ENCODE peak calls at places on chromosomes 5 and 9, in four cellular contexts. B, M, Y and L are unnamed samples.

GRCh38 chr5:89613222-89613956 is 730.4 kb upstream of the MEF2C start:
- DNase-seq in B (no peak), M (no peak), Y (peak), L (no peak)

GRCh38 chr9:35110327-35110758 is 5.3 kb downstream of the ATOSB start:
- DNase-seq in B (no peak), M (no peak), Y (no peak), L (no peak)

GRCh38 chr5:116404001-116404400 is 170.6 kb downstream of the SEMA6A start:
- DNase-seq in Y (no peak), M (no peak), B (no peak), L (no peak)

GRCh38 chr9:107929439-107929838 is 439.9 kb upstream of the KLF4 start:
- DNase-seq in Y (no peak), B (no peak), M (no peak), L (no peak)

GRCh38 chr5:119476341-119476740 is 24.0 kb downstream of the HSD17B4 start:
- DNase-seq in Y (no peak), M (no peak), B (no peak), L (no peak)

GRCh38 chr5:31918739-31919138 is 255.4 kb downstream of the GOLPH3 start:
- DNase-seq in B (no peak), M (no peak), Y (no peak), L (no peak)

GRCh38 chr9:36677611-36678010 is 104.9 kb downstream of the MELK start:
- DNase-seq in Y (no peak), B (no peak), M (no peak), L (no peak)

GRCh38 chr9:131654857-131655577 is 84.9 kb downstream of the RAPGEF1 start:
- DNase-seq in B (no peak), Y (no peak), M (no peak), L (peak)

GRCh38 chr9:88835038-88835466 is 156.2 kb upstream of the S1PR3 start:
- DNase-seq in Y (peak), M (no peak), B (no peak), L (no peak)

GRCh38 chr5:154090656-154091055 is 51.9 kb downstream of the MFAP3 start:
- DNase-seq in B (no peak), M (no peak), Y (no peak), L (no peak)

GRCh38 chr9:31119882-31120481 is 1264.5 kb upstream of the ACO1 start:
- DNase-seq in Y (no peak), B (no peak), M (peak), L (peak)

GRCh38 chr5:169744336-169744735 is 107.3 kb downstream of the DOCK2 start:
- DNase-seq in B (no peak), Y (no peak), M (no peak), L (no peak)

GRCh38 chr5:67346611-67347010 is 150.0 kb upstream of the CD180 start:
- DNase-seq in Y (no peak), M (no peak), B (no peak), L (no peak)

GRCh38 chr9:35827486-35827885 is 1.0 kb downstream of the FAM221B start:
- DNase-seq in M (no peak), B (no peak), Y (no peak), L (no peak)

GRCh38 chr5:26847041-26847736 is 191.2 kb downstream of the CDH9 start:
- DNase-seq in M (no peak), B (no peak), Y (no peak), L (peak)

GRCh38 chr5:146947181-146947941 is 68.8 kb upstream of the PPP2R2B start:
- DNase-seq in Y (no peak), M (peak), B (peak), L (no peak)

GRCh38 chr5:149113669-149114068 is 27.6 kb upstream of the ABLIM3 start:
- DNase-seq in Y (no peak), M (no peak), B (no peak), L (no peak)

GRCh38 chr9:115514454-115514853 is 396.5 kb upstream of the TNC start:
- DNase-seq in M (no peak), B (no peak), Y (no peak), L (no peak)

GRCh38 chr5:74040065-74040551 is 414.1 kb downstream of the ARHGEF28 start:
- DNase-seq in B (no peak), Y (no peak), M (no peak), L (no peak)

GRCh38 chr9:108565651-108566378 is 290.0 kb downstream of the ACTL7B start:
- DNase-seq in B (peak), M (peak), Y (peak), L (peak)

GRCh38 chr9:36762958-36763357 is 190.3 kb downstream of the MELK start:
- DNase-seq in B (no peak), Y (no peak), M (no peak), L (no peak)

GRCh38 chr9:113622600-113623400 is 159.3 kb downstream of the RGS3 start:
- DNase-seq in B (no peak), Y (peak), M (peak), L (peak)

GRCh38 chr5:60343102-60343501 is 356.9 kb downstream of the DEPDC1B start:
- DNase-seq in M (no peak), Y (no peak), B (no peak), L (no peak)

GRCh38 chr9:90770339-90770738 is 31.3 kb upstream of the SYK start:
- DNase-seq in M (no peak), Y (no peak), B (no peak), L (no peak)

GRCh38 chr5:175539936-175540335 is 61.6 kb downstream of the SFXN1 start:
- DNase-seq in M (no peak), B (no peak), Y (no peak), L (no peak)

GRCh38 chr5:175541264-175541663 is 62.9 kb downstream of the SFXN1 start:
- DNase-seq in Y (no peak), B (no peak), M (no peak), L (no peak)

GRCh38 chr5:175544108-175544511 is 65.8 kb downstream of the SFXN1 start:
- DNase-seq in B (no peak), M (no peak), Y (no peak), L (no peak)

GRCh38 chr5:175542966-175543235 is 64.5 kb downstream of the SFXN1 start:
- DNase-seq in Y (no peak), B (no peak), M (no peak), L (no peak)

DNA sequence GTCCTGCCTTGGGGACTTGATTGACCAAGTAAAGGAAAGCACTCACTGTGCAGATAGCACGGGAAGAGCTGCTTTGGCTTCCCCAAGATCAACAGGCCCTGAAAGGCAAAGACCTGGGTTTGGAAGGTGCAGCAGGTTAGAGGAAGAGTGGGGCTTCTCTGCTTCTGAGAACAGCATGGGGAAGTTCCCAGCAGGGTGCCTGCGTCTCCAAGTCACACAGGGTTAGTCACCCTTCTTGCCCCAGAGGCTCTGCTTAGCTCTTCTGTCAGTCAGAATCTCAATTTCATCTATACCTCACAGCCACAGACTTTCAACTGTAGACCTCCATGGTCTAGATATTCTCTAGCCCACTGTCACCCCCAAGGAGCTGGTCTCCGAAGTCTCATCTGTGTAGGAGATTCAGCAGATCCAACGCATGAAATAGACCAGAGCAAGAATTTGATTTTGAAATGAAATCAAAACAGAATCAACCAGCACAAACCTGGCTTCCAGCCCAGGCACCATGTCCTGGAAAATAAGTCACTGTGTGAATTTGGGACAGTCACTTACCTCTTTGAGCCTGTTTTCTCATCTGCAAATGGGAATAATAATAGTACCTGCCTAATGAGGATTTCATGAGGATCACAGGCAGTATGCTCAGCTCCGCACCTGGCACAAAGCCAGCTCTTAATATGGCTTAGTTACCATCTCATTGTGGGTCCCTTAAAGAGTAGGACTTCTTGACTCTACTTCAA is 64.0 kb downstream of the SFXN1 start:
- DNase-seq in M (no peak), B (no peak), Y (no peak), L (no peak)
- TF ChIP-seq SP1 in M (no peak), B (no peak), Y (no peak), L (no peak)

GRCh38 chr9:127769985-127770904 is 8.2 kb downstream of the SH2D3C start:
- DNase-seq in Y (no peak), B (no peak), M (no peak), L (no peak)
- H3K4me3 ChIP-seq in Y (peak), B (peak), M (peak), L (no peak)

GRCh38 chr5:173736923-173737412 is 120.5 kb upstream of the BOD1 start:
- DNase-seq in M (no peak), B (peak), Y (peak), L (peak)
- TF ChIP-seq SP1 in M (no peak), B (no peak), Y (peak), L (no peak)

GRCh38 chr5:35857004-35857345 is 284 bp downstream of the IL7R start:
- DNase-seq in B (no peak), Y (no peak), M (no peak), L (no peak)
- H3K4me3 ChIP-seq in B (no peak), Y (no peak), M (no peak), L (no peak)

GRCh38 chr5:151357097-151357496 is 9.7 kb upstream of the SLC36A2 start:
- DNase-seq in M (no peak), Y (no peak), B (no peak), L (no peak)
- TF ChIP-seq SP1 in M (no peak), Y (no peak), B (no peak), L (no peak)

GRCh38 chr5:150245111-150245789 is 44.3 kb downstream of the CAMK2A start:
- DNase-seq in M (no peak), Y (no peak), B (peak), L (no peak)
- H3K4me3 ChIP-seq in M (no peak), Y (no peak), B (no peak), L (no peak)

GRCh38 chr9:33465096-33465495 is 8.6 kb downstream of the NOL6 start:
- DNase-seq in B (no peak), Y (no peak), M (no peak), L (no peak)
- TF ChIP-seq SP1 in B (no peak), Y (no peak), M (no peak), L (no peak)

GRCh38 chr9:312596-313320 is 98.1 kb downstream of the DOCK8 start:
- DNase-seq in M (no peak), B (no peak), Y (no peak), L (no peak)
- H3K4me3 ChIP-seq in M (no peak), B (no peak), Y (no peak), L (no peak)

GRCh38 chr9:14417230-14417629 is 103.3 kb upstream of the NFIB start:
- DNase-seq in B (no peak), M (no peak), Y (no peak), L (no peak)

GRCh38 chr9:14419302-14419937 is 105.5 kb upstream of the NFIB start:
- DNase-seq in B (no peak), Y (no peak), M (no peak), L (no peak)

GRCh38 chr9:14415947-14416346 is 102.0 kb upstream of the NFIB start:
- DNase-seq in M (no peak), Y (no peak), B (no peak), L (no peak)

GRCh38 chr9:14421291-14421690 is 107.3 kb upstream of the NFIB start:
- DNase-seq in Y (no peak), B (no peak), M (no peak), L (no peak)

GRCh38 chr9:14418262-14419200 is 104.6 kb upstream of the NFIB start:
- DNase-seq in B (no peak), Y (no peak), M (no peak), L (no peak)
- TF ChIP-seq SP1 in B (no peak), Y (no peak), M (no peak), L (no peak)

GRCh38 chr9:129107651-129108050 is 2.9 kb downstream of the CRAT start:
- DNase-seq in Y (no peak), M (no peak), B (no peak), L (no peak)
- H3K4me3 ChIP-seq in Y (no peak), M (no peak), B (no peak), L (no peak)